ENCODE peak calls at places on chromosomes 7 and 10, in six cellular contexts. V is colonic mucosa, X is H1, R is PC-3, J is fibroblast of lung, Z is IMR-90. C is an unnamed sample.

GRCh38 chr7:100438172-100438571 is 1.9 kb upstream of the PPP1R35 start:
- DNase-seq in J (no peak), V (no peak), Z (no peak), R (no peak), X (no peak), C (no peak)

GRCh38 chr7:47047384-47047783 is 534.5 kb downstream of the TNS3 start:
- DNase-seq in X (no peak), Z (no peak), R (no peak), J (no peak), V (no peak), C (peak)

GRCh38 chr7:126667742-126668366 is 584.9 kb downstream of the GRM8 start:
- DNase-seq in V (no peak), J (no peak), X (no peak), Z (no peak), R (no peak), C (no peak)

GRCh38 chr10:12597800-12598750 is 248.7 kb downstream of the CAMK1D start:
- DNase-seq in Z (no peak), J (no peak), V (no peak), X (no peak), R (no peak), C (no peak)

GRCh38 chr10:11145498-11145855 is 127.8 kb downstream of the CELF2 start:
- DNase-seq in V (peak), R (no peak), Z (no peak), J (no peak), X (no peak), C (no peak)

GRCh38 chr7:66505531-66506451 is 122.9 kb upstream of the KCTD7 start:
- DNase-seq in Z (no peak), J (no peak), X (no peak), R (no peak), V (no peak), C (no peak)

GRCh38 chr7:150631084-150631824 is 931 bp downstream of the GIMAP6 start:
- DNase-seq in V (no peak), X (no peak), J (no peak), R (no peak), Z (no peak), C (no peak)

GRCh38 chr10:89600041-89600440 is 45.0 kb downstream of the PANK1 start:
- DNase-seq in X (no peak), Z (no peak), J (no peak), R (no peak), V (no peak), C (no peak)

GRCh38 chr7:12941512-12941911 is 254.1 kb downstream of the ARL4A start:
- DNase-seq in Z (no peak), X (no peak), J (no peak), V (no peak), R (no peak), C (no peak)

GRCh38 chr10:57955076-57955475 is 312.6 kb downstream of the IPMK start:
- DNase-seq in J (peak), X (no peak), R (no peak), V (no peak), Z (peak), C (peak)

GRCh38 chr7:142669074-142669654 is 80.1 kb upstream of the PRSS1 start:
- DNase-seq in R (peak), Z (peak), J (peak), V (no peak), X (no peak), C (no peak)

GRCh38 chr7:44489955-44490350 is 505 bp downstream of the NUDCD3 start:
- DNase-seq in Z (peak), R (peak), X (no peak), V (peak), J (peak), C (peak)

GRCh38 chr10:103548581-103549348 is 55.3 kb downstream of the NEURL1 start:
- DNase-seq in Z (no peak), J (no peak), R (no peak), V (peak), X (no peak), C (no peak)

GRCh38 chr7:36878288-36878687 is 154.0 kb upstream of the AOAH start:
- DNase-seq in X (no peak), R (no peak), Z (no peak), V (no peak), J (no peak), C (no peak)

GRCh38 chr7:541661-542060 is 22.0 kb upstream of the PDGFA start:
- DNase-seq in Z (no peak), X (no peak), R (no peak), V (no peak), J (no peak), C (no peak)

GRCh38 chr10:5512881-5513698 is 11.7 kb upstream of the CALML3 start:
- DNase-seq in R (no peak), V (no peak), Z (no peak), J (no peak), X (no peak), C (no peak)

GRCh38 chr10:88097092-88097894 is 233.9 kb downstream of the PTEN start:
- DNase-seq in R (no peak), Z (peak), J (peak), X (no peak), V (no peak), C (no peak)

DNA sequence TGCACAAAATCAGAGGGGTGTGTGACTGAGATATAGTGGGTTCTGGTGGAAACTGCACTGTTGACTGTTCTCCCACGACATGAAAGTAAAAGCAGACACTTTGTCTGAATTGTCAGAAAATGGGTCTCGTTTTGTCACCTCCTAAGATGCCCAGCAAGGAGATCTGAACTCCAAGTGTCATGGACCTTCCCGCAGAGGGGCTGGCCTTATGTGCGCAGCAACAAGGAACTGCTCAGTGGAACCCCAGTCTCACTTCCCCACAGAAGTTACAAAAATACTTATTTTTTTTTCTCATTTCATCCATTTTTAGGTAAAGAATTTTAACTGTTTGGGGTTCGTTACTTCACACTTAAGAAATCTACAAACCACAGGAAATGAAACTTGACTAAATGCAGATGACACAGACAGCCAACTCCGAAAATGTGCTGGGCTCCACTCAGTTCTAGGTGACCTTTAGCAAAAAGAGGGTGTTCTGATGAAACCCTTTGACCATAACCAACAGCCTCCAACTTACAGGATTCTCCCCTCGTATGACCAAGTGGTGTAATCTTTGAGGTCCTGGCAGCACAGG is 115.0 kb downstream of the FAM107B start:
- DNase-seq in V (no peak), Z (no peak), J (no peak), X (no peak), R (no peak), C (no peak)
- H3K9ac ChIP-seq in V (no peak), Z (no peak), J (no peak), X (no peak), R (peak), C (no peak)

DNA sequence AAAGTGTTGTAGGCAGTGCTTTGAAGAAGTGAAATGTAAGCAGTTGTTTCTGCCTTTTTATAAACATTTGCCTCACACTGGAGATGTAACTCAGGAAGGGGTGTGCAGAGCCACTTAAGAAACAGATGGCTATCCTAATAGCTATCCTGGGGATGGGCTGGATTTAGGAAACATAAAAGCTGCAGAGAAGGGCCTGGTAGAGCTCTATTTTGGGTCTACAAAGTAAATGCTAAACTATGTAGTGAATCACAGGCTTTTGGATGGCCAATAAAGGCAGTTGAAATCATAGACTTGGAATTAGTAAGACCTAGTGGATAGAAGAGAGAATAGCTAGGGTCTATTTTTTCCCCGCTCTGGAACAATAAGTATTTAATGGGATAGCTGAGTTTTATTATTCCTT is 79.9 kb upstream of the AGR3 start:
- DNase-seq in Z (peak), V (no peak), R (no peak), J (peak), X (no peak), C (peak)
- H3K9ac ChIP-seq in Z (no peak), V (no peak), R (no peak), J (no peak), X (no peak), C (no peak)

DNA sequence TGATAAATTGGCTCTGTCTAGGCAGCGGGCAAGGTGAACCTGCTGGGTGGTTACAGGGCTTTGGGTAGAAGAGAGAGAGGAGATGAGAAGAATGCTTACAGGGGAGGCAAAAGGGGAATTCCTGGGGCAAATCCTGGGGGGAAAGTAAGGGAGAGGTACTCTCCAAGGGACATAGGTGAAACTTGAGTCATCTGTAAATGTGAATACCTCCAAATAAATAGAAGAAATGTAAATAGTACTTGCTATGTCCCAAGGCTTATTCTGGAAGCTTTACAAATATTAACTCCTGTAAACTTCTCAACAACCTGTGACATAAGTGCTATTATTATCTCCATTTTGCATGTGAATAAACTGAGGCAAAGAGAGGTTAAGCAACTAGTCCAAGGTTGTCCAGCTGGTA is 57.7 kb upstream of the CDK13 start:
- DNase-seq in J (no peak), V (no peak), Z (no peak), X (no peak), R (peak), C (no peak)
- H3K9ac ChIP-seq in J (no peak), V (no peak), Z (no peak), X (no peak), R (no peak), C (no peak)

GRCh38 chr10:97025613-97026242 is 160.0 kb downstream of the SLIT1 start:
- DNase-seq in J (peak), X (no peak), V (peak), R (peak), Z (peak), C (peak)

GRCh38 chr10:97022616-97023015 is 163.1 kb downstream of the SLIT1 start:
- DNase-seq in V (no peak), X (no peak), J (no peak), R (no peak), Z (no peak), C (no peak)

GRCh38 chr10:97024181-97025073 is 161.3 kb downstream of the SLIT1 start:
- DNase-seq in Z (peak), R (peak), V (no peak), J (peak), X (no peak), C (peak)

GRCh38 chr10:97020452-97021400 is 165.0 kb downstream of the SLIT1 start:
- DNase-seq in X (no peak), V (no peak), Z (no peak), R (no peak), J (no peak), C (no peak)

GRCh38 chr10:97023401-97024180 is 162.2 kb downstream of the SLIT1 start:
- DNase-seq in V (no peak), Z (no peak), J (peak), X (no peak), R (no peak), C (peak)
- H3K9ac ChIP-seq in V (no peak), Z (no peak), J (no peak), X (no peak), R (peak), C (peak)

GRCh38 chr7:49244543-49244942 is 320.2 kb downstream of the CDC14C start:
- DNase-seq in Z (no peak), V (no peak), X (peak), R (no peak), J (no peak), C (no peak)
- H3K9ac ChIP-seq in Z (no peak), V (no peak), X (no peak), R (no peak), J (no peak), C (no peak)

DNA sequence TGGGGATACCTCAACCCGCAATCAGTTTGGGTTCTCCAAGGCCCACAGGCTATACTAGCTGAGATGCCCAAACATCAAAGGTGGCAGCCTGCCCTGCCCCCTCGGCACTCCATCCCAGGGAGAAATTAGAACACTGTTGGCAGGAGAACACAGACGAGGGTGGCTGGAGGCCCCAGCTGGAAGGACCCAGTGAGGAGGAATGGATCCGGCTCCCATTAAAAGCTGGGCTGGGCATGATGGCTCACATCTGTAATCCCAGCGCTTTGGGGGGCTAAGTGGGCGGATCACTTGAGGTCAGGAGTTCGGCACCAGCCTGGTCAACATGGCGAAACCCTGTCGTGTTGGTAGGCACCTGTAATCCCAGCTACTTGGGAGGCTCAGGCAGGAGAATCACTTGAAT is 199.9 kb upstream of the GNAI1 start:
- DNase-seq in R (no peak), Z (no peak), X (no peak), V (no peak), J (no peak), C (no peak)
- H3K9ac ChIP-seq in R (no peak), Z (no peak), X (no peak), V (no peak), J (no peak), C (no peak)

DNA sequence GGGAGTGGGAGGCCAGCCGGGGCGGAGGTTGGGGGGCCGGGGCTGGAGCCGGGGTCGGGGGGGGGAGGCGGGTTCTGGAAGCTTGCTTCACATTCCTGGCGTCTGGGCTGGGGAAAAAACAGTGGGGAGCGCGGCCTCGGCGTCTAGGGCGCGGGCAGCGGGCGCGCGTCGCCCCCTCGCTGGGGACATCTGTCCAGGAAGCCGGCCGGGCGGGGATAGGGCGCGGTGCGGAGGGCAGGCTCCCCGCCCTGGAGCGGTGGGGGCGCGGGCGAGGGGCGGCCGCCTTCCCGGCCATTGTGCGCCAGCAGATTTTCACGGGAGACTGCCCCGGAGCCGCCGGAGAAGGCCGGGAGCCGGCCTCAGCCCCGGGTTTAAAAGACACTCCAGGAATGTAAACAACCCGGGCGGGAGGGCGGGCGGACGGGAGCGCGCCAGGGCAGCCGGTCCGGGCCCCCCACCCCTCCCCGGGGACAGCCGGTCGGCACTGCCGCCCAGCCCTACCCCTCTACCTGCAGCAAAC is 1.4 kb downstream of the ZMIZ1 start:
- DNase-seq in Z (no peak), X (no peak), R (peak), J (peak), V (peak), C (no peak)
- H3K9ac ChIP-seq in Z (peak), X (peak), R (peak), J (peak), V (peak), C (peak)

DNA sequence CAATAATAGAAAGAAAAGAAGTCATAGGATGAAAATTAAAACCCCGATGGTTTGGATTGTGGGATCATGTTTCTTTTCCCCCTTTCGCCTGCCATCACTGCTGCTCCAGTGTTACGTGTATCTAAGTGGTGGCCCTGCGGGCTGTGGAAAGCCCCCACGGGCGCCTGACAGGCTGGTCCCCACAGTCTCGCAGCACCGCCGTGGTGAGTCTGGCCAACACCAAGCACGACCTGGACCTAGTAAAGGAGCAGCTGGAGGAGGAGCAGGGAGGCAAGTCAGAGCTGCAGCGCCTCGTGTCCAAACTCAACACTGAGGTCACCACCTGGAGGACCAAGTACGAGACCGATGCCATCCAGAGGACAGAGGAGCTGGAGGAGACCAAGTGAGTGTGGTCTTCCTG is 19.5 kb downstream of the MYH16 start:
- DNase-seq in V (no peak), R (no peak), Z (no peak), X (no peak), J (no peak), C (no peak)
- H3K9ac ChIP-seq in V (no peak), R (no peak), Z (no peak), X (no peak), J (no peak), C (no peak)

DNA sequence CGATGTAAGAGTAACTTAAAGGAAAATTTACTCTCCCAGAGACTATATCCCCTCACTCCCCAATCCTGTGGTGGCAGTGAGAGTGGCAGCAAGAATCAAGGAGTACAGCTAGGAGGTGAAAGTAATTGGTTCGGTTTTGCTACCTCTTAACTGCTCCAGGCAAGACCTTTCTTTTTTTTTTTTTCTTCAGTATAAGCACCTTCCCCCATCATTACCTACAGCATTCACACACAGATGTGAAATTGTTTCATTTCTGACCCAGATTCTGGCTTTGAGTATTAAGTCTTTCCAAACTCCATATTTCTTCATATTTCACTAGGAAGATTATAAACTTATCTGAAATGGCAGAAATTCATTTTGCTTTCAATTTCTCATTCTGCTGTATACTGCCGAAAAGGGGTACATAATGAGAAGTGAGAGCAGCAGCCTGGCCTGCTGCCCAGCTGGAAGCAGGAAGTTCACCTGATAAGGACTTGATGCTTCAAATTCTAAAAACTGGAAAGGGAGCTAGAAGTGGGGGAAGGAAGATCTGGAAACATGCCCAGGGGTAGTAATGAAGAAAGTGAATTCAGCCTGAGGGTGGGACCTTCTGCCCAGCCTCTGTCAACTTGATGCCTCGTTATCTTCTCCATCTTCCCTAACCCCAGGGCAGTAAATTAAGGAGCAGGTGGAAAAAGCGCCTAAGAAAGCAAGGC is 69.5 kb downstream of the ARMH3 start:
- DNase-seq in V (no peak), X (no peak), R (no peak), Z (no peak), J (no peak), C (no peak)
- H3K9ac ChIP-seq in V (no peak), X (no peak), R (no peak), Z (no peak), J (no peak), C (no peak)